ENCODE peak calls at places on chromosomes 1 and 21, in four cellular contexts. E, S, U and J are unnamed samples.

GRCh38 chr1:209702832-209703231 is 1.8 kb upstream of the HSD11B1 start:
- DNase-seq in U (no peak), S (no peak), E (no peak), J (no peak)

GRCh38 chr1:40450491-40451237 is 388 bp downstream of the ZFP69B start:
- DNase-seq in E (peak), U (peak), S (peak), J (peak)

GRCh38 chr1:7810395-7810794 is 26.3 kb downstream of the PER3 start:
- DNase-seq in E (peak), U (no peak), S (no peak), J (no peak)

GRCh38 chr1:168372857-168373520 is 92.3 kb downstream of the TBX19 start:
- DNase-seq in E (no peak), U (no peak), S (no peak), J (no peak)

GRCh38 chr21:42233067-42233981 is 14.4 kb downstream of the ABCG1 start:
- DNase-seq in U (no peak), S (peak), E (peak), J (peak)

GRCh38 chr1:15172405-15173259 is 19.1 kb downstream of the TMEM51 start:
- DNase-seq in S (no peak), E (peak), U (no peak), J (no peak)

GRCh38 chr1:166069390-166069789 is 97.4 kb downstream of the FAM78B start:
- DNase-seq in E (no peak), U (no peak), S (no peak), J (no peak)

GRCh38 chr1:156711011-156711817 is 5.8 kb upstream of the CRABP2 start:
- DNase-seq in U (no peak), S (no peak), E (no peak), J (no peak)

GRCh38 chr1:57017717-57018116 is 51.9 kb upstream of the C8B start:
- DNase-seq in U (no peak), E (no peak), S (no peak), J (no peak)

GRCh38 chr21:41926068-41926806 is 27.6 kb downstream of the C2CD2 start:
- DNase-seq in E (peak), S (peak), U (no peak), J (peak)

GRCh38 chr21:45293214-45293725 is 5.6 kb upstream of the POFUT2 start:
- DNase-seq in S (no peak), E (no peak), U (no peak), J (peak)

GRCh38 chr1:212595787-212596714 is 12.5 kb upstream of the ATF3 start:
- DNase-seq in U (peak), S (peak), E (peak), J (peak)